ENCODE peak calls at places on chromosomes 7 and 10, in five cellular contexts. A is AG04449; B is CD4-positive, alpha-beta T cell; O is RKO; G is NCI-H1417 treated with DMSO at 0.1 percent for 48 hours. D is an unnamed sample.

GRCh38 chr7:69764071-69764470 is 165.8 kb downstream of the AUTS2 start:
- DNase-seq in G (peak; percentile 91), O (no peak), B (no peak), A (no peak), D (no peak)

GRCh38 chr7:32916006-32916405 is 24.4 kb upstream of the KBTBD2 start:
- DNase-seq in G (no peak), A (no peak), O (no peak), B (no peak), D (no peak)

GRCh38 chr7:151447312-151447711 is 7.4 kb upstream of the CRYGN start:
- DNase-seq in G (no peak), B (no peak), O (no peak), A (no peak), D (no peak)

GRCh38 chr7:149494738-149495368 is 2.8 kb downstream of the ZNF746 start:
- DNase-seq in O (no peak), B (no peak), A (no peak), G (no peak), D (peak; percentile 26)

GRCh38 chr7:117338020-117338419 is 15.2 kb upstream of the WNT2 start:
- DNase-seq in G (no peak), O (no peak), B (no peak), A (no peak), D (peak; percentile 52)

GRCh38 chr10:71693377-71693776 is 26.2 kb downstream of the C10orf105 start:
- DNase-seq in A (no peak), B (no peak), O (no peak), G (no peak), D (peak; percentile 19)

GRCh38 chr10:97279121-97279815 is 13.2 kb downstream of the ARHGAP19 start:
- DNase-seq in G (no peak), O (no peak), B (no peak), A (no peak), D (peak; percentile 10)

GRCh38 chr10:18409599-18410397 is 241.6 kb downstream of the NSUN6 start:
- DNase-seq in G (no peak), B (no peak), A (no peak), O (no peak), D (no peak)